ENCODE peak calls at places on chromosomes 5 and 9, in four cellular contexts. I is amniotic stem cell; Q is GM12865; G is stimulated activated CD4-positive, alpha-beta T cell treated with anti-CD3 and anti-CD28 coated beads, Interleukin-15, amount 100 ng/mL, for 24 hours. X is an unnamed sample.

GRCh38 chr5:81922790-81923398 is 48.9 kb upstream of the ATG10 start:
- DNase-seq in I (no peak), Q (peak), G (no peak), X (peak)

GRCh38 chr5:2686296-2686695 is 65.2 kb downstream of the IRX2 start:
- DNase-seq in I (no peak), Q (no peak), G (no peak), X (no peak)

GRCh38 chr9:20481437-20481836 is 140.9 kb downstream of the MLLT3 start:
- DNase-seq in I (no peak), Q (no peak), G (no peak), X (no peak)

GRCh38 chr9:70540016-70540415 is 125.6 kb upstream of the KLF9 start:
- DNase-seq in I (no peak), Q (no peak), G (no peak), X (no peak)

GRCh38 chr9:69805962-69806633 is 14.5 kb upstream of the CFAP95 start:
- DNase-seq in I (no peak), Q (no peak), G (no peak), X (no peak)

GRCh38 chr5:35087971-35088370 is 40.2 kb upstream of the AGXT2 start:
- DNase-seq in I (no peak), Q (no peak), G (no peak), X (no peak)

GRCh38 chr5:67619235-67619634 is 422.6 kb upstream of the CD180 start:
- DNase-seq in I (no peak), Q (no peak), G (no peak), X (no peak)

GRCh38 chr9:26949604-26950003 is 2.6 kb upstream of the PLAA start:
- DNase-seq in I (no peak), Q (no peak), G (no peak), X (peak)